ENCODE peak calls at places on chromosome 1, in six cellular contexts. Q, D, Z, N, P and B are unnamed samples.

GRCh38 chr1:105172803-105173202 is 1423.1 kb downstream of the AMY1C start:
- DNase-seq in Q (no peak), D (no peak), Z (no peak), N (peak), P (no peak), B (no peak)

GRCh38 chr1:193103759-193104495 is 1.3 kb downstream of the GLRX2 start:
- DNase-seq in Q (no peak), D (no peak), Z (no peak), N (peak), P (peak), B (no peak)

GRCh38 chr1:152442765-152443164 is 28.7 kb upstream of the CRNN start:
- DNase-seq in Q (no peak), D (no peak), Z (no peak), N (peak), P (no peak), B (no peak)

GRCh38 chr1:235757697-235758096 is 108.1 kb upstream of the GNG4 start:
- DNase-seq in Q (no peak), D (no peak), Z (no peak), N (no peak), P (no peak), B (no peak)

GRCh38 chr1:116357487-116357886 is 15.6 kb upstream of the ATP1A1 start:
- DNase-seq in Q (no peak), D (no peak), Z (no peak), N (no peak), P (no peak), B (no peak)

GRCh38 chr1:225710804-225711203 is 57.9 kb upstream of the ENAH start:
- DNase-seq in Q (no peak), D (no peak), Z (no peak), N (no peak), P (no peak), B (no peak)

GRCh38 chr1:54271341-54271740 is 71.4 kb downstream of the MRPL37 start:
- DNase-seq in Q (peak), D (no peak), Z (no peak), N (no peak), P (no peak), B (no peak)

GRCh38 chr1:9724706-9725476 is 73.4 kb downstream of the PIK3CD start:
- DNase-seq in Q (peak), D (peak), Z (peak), N (peak), P (peak), B (no peak)

GRCh38 chr1:231106347-231106746 is 55.5 kb upstream of the TRIM67 start:
- DNase-seq in Q (no peak), D (no peak), Z (no peak), N (peak), P (peak), B (no peak)